ENCODE peak calls at places on chromosomes 2 and 18, in six cellular contexts. G is NCI-H1105, R is HT-29, N is astrocyte of the spinal cord, E is RPMI7951, V is NCI-H2171 treated with DMSO at 0.1 percent for 48 hours. D is an unnamed sample.

GRCh38 chr2:161971532-161971931 is 102.5 kb downstream of the DPP4 start:
- DNase-seq in G (no peak), R (no peak), N (no peak), E (no peak), V (no peak), D (no peak)

GRCh38 chr2:241982711-241983570 is 113.4 kb downstream of the RTP5 start:
- DNase-seq in G (no peak), R (no peak), N (no peak), E (no peak), V (no peak), D (no peak)

GRCh38 chr18:49020621-49021021 is 69.9 kb upstream of the SMAD7 start:
- DNase-seq in G (no peak), R (no peak), N (no peak), E (peak; percentile 47), V (no peak), D (no peak)

GRCh38 chr2:177030391-177031000 is 182.1 kb upstream of the HNRNPA3 start:
- DNase-seq in G (peak; percentile 38), R (no peak), N (no peak), E (no peak), V (peak; percentile 25), D (peak; percentile 26)

GRCh38 chr18:48033770-48034650 is 103.6 kb upstream of the SMAD2 start:
- DNase-seq in G (no peak), R (no peak), N (no peak), E (no peak), V (no peak), D (no peak)

GRCh38 chr2:67879586-67880290 is 183.1 kb downstream of the C1D start:
- DNase-seq in G (no peak), R (no peak), N (peak; percentile 76), E (no peak), V (no peak), D (no peak)

GRCh38 chr2:23664069-23664788 is 262.7 kb downstream of the ATAD2B start:
- DNase-seq in G (no peak), R (no peak), N (no peak), E (no peak), V (no peak), D (no peak)

GRCh38 chr2:37181726-37182684 is 6.5 kb downstream of the SULT6B1 start:
- DNase-seq in G (no peak), R (peak; percentile 26), N (peak; percentile 8), E (peak; percentile 63), V (no peak), D (no peak)

GRCh38 chr2:198918331-198918730 is 539.4 kb downstream of the SATB2 start:
- DNase-seq in G (no peak), R (no peak), N (no peak), E (no peak), V (no peak), D (no peak)

GRCh38 chr2:71889991-71890684 is 257.5 kb downstream of the CYP26B1 start:
- DNase-seq in G (no peak), R (no peak), N (peak; percentile 48), E (peak; percentile 97), V (no peak), D (no peak)

GRCh38 chr18:49949991-49950395 is 136.7 kb upstream of the ACAA2 start:
- DNase-seq in G (no peak), R (no peak), N (no peak), E (no peak), V (peak; percentile 81), D (no peak)

GRCh38 chr2:65366595-65367125 is 65.7 kb downstream of the SPRED2 start:
- DNase-seq in G (no peak), R (peak; percentile 94), N (peak; percentile 95), E (peak; percentile 98), V (no peak), D (peak; percentile 89)

GRCh38 chr2:19250906-19251305 is 107.5 kb downstream of the OSR1 start:
- DNase-seq in G (no peak), R (no peak), N (no peak), E (no peak), V (no peak), D (no peak)

GRCh38 chr2:238142382-238143205 is 4.1 kb downstream of the KLHL30 start:
- DNase-seq in G (no peak), R (peak; percentile 34), N (no peak), E (no peak), V (no peak), D (no peak)

GRCh38 chr18:58671122-58671940 is at the start of gene MALT1:
- DNase-seq in G (peak; percentile 89), R (peak; percentile 79), N (peak; percentile 91), E (peak; percentile 93), V (peak; percentile 83), D (peak; percentile 81)

GRCh38 chr2:130865401-130865800 is 28.7 kb downstream of the ARHGEF4 start:
- DNase-seq in G (no peak), R (no peak), N (no peak), E (no peak), V (no peak), D (no peak)

GRCh38 chr2:166333809-166334208 is 41.9 kb downstream of the SCN9A start:
- DNase-seq in G (no peak), R (no peak), N (no peak), E (no peak), V (no peak), D (no peak)

GRCh38 chr2:238427435-238428162 is 872 bp downstream of the ASB1 start:
- DNase-seq in G (no peak), R (no peak), N (peak; percentile 41), E (no peak), V (no peak), D (no peak)

GRCh38 chr2:237257471-237257951 is 156.5 kb downstream of the COL6A3 start:
- DNase-seq in G (no peak), R (no peak), N (peak; percentile 29), E (peak; percentile 75), V (no peak), D (no peak)

GRCh38 chr18:45355944-45356520 is 259.2 kb upstream of the SLC14A2 start:
- DNase-seq in G (no peak), R (no peak), N (no peak), E (no peak), V (no peak), D (no peak)

GRCh38 chr2:224764565-224765236 is 48.5 kb upstream of the CCDC195 start:
- DNase-seq in G (no peak), R (no peak), N (no peak), E (no peak), V (no peak), D (no peak)

GRCh38 chr2:241218131-241219029 is 29.9 kb downstream of the ANO7 start:
- DNase-seq in G (no peak), R (no peak), N (no peak), E (peak; percentile 47), V (peak; percentile 2), D (no peak)

GRCh38 chr2:231482806-231483391 is 18.6 kb upstream of the NCL start:
- DNase-seq in G (no peak), R (peak; percentile 66), N (peak; percentile 28), E (peak; percentile 67), V (no peak), D (peak; percentile 36)

GRCh38 chr2:86308984-86309695 is 28.3 kb downstream of the REEP1 start:
- DNase-seq in G (no peak), R (no peak), N (no peak), E (no peak), V (no peak), D (no peak)

GRCh38 chr2:201909961-201910361 is 103.6 kb downstream of the CDK15 start:
- DNase-seq in G (no peak), R (no peak), N (peak; percentile 67), E (peak; percentile 68), V (no peak), D (no peak)

GRCh38 chr2:227163445-227163997 is 484 bp downstream of the COL4A4 start:
- DNase-seq in G (no peak), R (no peak), N (no peak), E (peak; percentile 33), V (no peak), D (no peak)

GRCh38 chr18:78610646-78611045 is 369.0 kb upstream of the SALL3 start:
- DNase-seq in G (no peak), R (no peak), N (no peak), E (no peak), V (no peak), D (no peak)

GRCh38 chr2:241822264-241822623 is 13.3 kb downstream of the NEU4 start:
- DNase-seq in G (no peak), R (no peak), N (no peak), E (no peak), V (no peak), D (no peak)

GRCh38 chr18:45775241-45775676 is 50.2 kb upstream of the SIGLEC15 start:
- DNase-seq in G (no peak), R (no peak), N (peak; percentile 78), E (peak; percentile 79), V (peak; percentile 79), D (peak; percentile 60)

GRCh38 chr2:36770542-36771287 is 74.2 kb downstream of the VIT start:
- DNase-seq in G (no peak), R (peak; percentile 67), N (no peak), E (peak; percentile 63), V (peak; percentile 3), D (no peak)

GRCh38 chr2:118845843-118846666 is 1.4 kb downstream of the EN1 start:
- DNase-seq in G (no peak), R (no peak), N (no peak), E (no peak), V (no peak), D (no peak)

GRCh38 chr2:130186391-130186790 is 4.3 kb downstream of the MZT2B start:
- DNase-seq in G (no peak), R (no peak), N (no peak), E (no peak), V (no peak), D (no peak)

GRCh38 chr2:197251576-197251975 is 59.0 kb downstream of the ANKRD44 start:
- DNase-seq in G (no peak), R (no peak), N (no peak), E (no peak), V (no peak), D (no peak)

D was measured in foreskin melanocyte.